ENCODE peak calls at places on chromosomes 3 and 15, in six cellular contexts. A is ovary, H is lower leg skin, C is dorsolateral prefrontal cortex, Y is kidney epithelial cell, M is H1. K is an unnamed sample.

GRCh38 chr3:190338717-190339116 is 16.5 kb upstream of the CLDN1 start:
- DNase-seq in M (no peak), C (no peak), H (no peak), A (no peak), Y (no peak), K (no peak)

GRCh38 chr3:60000311-60001105 is 950.7 kb upstream of the CFAP20DC start:
- DNase-seq in A (no peak), Y (no peak), M (no peak), C (no peak), H (no peak), K (no peak)

GRCh38 chr3:53800507-53800906 is 45.7 kb downstream of the CHDH start:
- DNase-seq in A (no peak), H (no peak), Y (no peak), C (no peak), M (no peak), K (no peak)

GRCh38 chr3:184140436-184140835 is 5.3 kb downstream of the EIF2B5 start:
- DNase-seq in M (no peak), H (no peak), C (no peak), A (no peak), Y (no peak), K (no peak)

GRCh38 chr15:87672309-87672897 is 584.1 kb downstream of the NTRK3 start:
- DNase-seq in M (peak; percentile 13), A (no peak), Y (no peak), C (no peak), H (no peak), K (no peak)

GRCh38 chr15:48112242-48112641 is 8.5 kb upstream of the SLC24A5 start:
- DNase-seq in H (no peak), M (peak; percentile 29), A (no peak), C (no peak), Y (no peak), K (no peak)

GRCh38 chr3:160956785-160957184 is 148.4 kb downstream of the B3GALNT1 start:
- DNase-seq in M (no peak), H (no peak), A (no peak), C (no peak), Y (no peak), K (no peak)

GRCh38 chr3:194572131-194572789 is 61.0 kb downstream of the TMEM44 start:
- DNase-seq in Y (peak; percentile 92), C (no peak), M (no peak), H (peak; percentile 94), A (no peak), K (no peak)

GRCh38 chr3:138458774-138459499 is 24.5 kb downstream of the ESYT3 start:
- DNase-seq in Y (no peak), M (no peak), H (peak; percentile 68), C (no peak), A (peak; percentile 9), K (no peak)

GRCh38 chr15:75718326-75718725 is 5.7 kb upstream of the CSPG4 start:
- DNase-seq in H (no peak), A (no peak), M (no peak), C (no peak), Y (no peak), K (no peak)

GRCh38 chr3:136194409-136195257 is 1.5 kb downstream of the MSL2 start:
- DNase-seq in C (no peak), H (no peak), M (no peak), Y (no peak), A (peak; percentile 46), K (no peak)

GRCh38 chr15:74319596-74320357 is 47.7 kb downstream of the CYP11A1 start:
- DNase-seq in H (no peak), A (peak; percentile 67), Y (no peak), C (no peak), M (no peak), K (no peak)

GRCh38 chr3:172104471-172105072 is 65.2 kb downstream of the FNDC3B start:
- DNase-seq in A (no peak), H (no peak), Y (peak; percentile 70), M (no peak), C (no peak), K (no peak)

GRCh38 chr15:78881681-78882080 is 9.0 kb downstream of the MORF4L1 start:
- DNase-seq in A (no peak), H (no peak), C (no peak), M (no peak), Y (no peak), K (no peak)

GRCh38 chr15:97904196-97904572 is 56.3 kb upstream of the ARRDC4 start:
- DNase-seq in H (peak; percentile 91), A (peak; percentile 86), C (peak; percentile 52), M (peak; percentile 70), Y (peak; percentile 10), K (peak; percentile 61)

GRCh38 chr15:101066501-101067408 is 147.6 kb downstream of the LRRK1 start:
- DNase-seq in Y (no peak), M (no peak), H (no peak), C (peak; percentile 12), A (no peak), K (no peak)

GRCh38 chr3:10011644-10012043 is 14.6 kb upstream of the FANCD2 start:
- DNase-seq in C (no peak), A (no peak), Y (no peak), M (no peak), H (no peak), K (no peak)

GRCh38 chr3:69872783-69873378 is 126.7 kb upstream of the SAMMSON start:
- DNase-seq in H (no peak), Y (no peak), M (no peak), A (no peak), C (no peak), K (no peak)

GRCh38 chr3:173037840-173038483 is 103.1 kb downstream of the SPATA16 start:
- DNase-seq in H (no peak), A (no peak), C (no peak), M (no peak), Y (no peak), K (no peak)

GRCh38 chr3:31412832-31413231 is 119.9 kb upstream of the STT3B start:
- DNase-seq in C (no peak), A (no peak), H (no peak), M (no peak), Y (no peak), K (no peak)

GRCh38 chr3:128329491-128330300 is 137.0 kb downstream of the DNAJB8 start:
- DNase-seq in Y (no peak), M (no peak), C (no peak), A (no peak), H (peak; percentile 76), K (no peak)

GRCh38 chr15:96462768-96463167 is 132.3 kb downstream of the NR2F2 start:
- DNase-seq in M (no peak), H (no peak), A (no peak), Y (no peak), C (no peak), K (no peak)

GRCh38 chr15:41989573-41990242 is 17.4 kb upstream of the EHD4 start:
- DNase-seq in C (peak; percentile 83), M (peak; percentile 70), H (peak; percentile 96), Y (no peak), A (peak; percentile 91), K (peak; percentile 71)

GRCh38 chr15:38130739-38131498 is 121.7 kb upstream of the SPRED1 start:
- DNase-seq in M (no peak), A (peak; percentile 89), H (peak; percentile 96), C (no peak), Y (peak; percentile 69), K (peak; percentile 58)

GRCh38 chr3:13138566-13139145 is 65.4 kb upstream of the IQSEC1 start:
- DNase-seq in A (peak; percentile 2), Y (no peak), H (peak; percentile 52), C (no peak), M (no peak), K (no peak)

GRCh38 chr3:129855454-129856419 is 37.8 kb downstream of the TMCC1 start:
- DNase-seq in Y (no peak), M (no peak), A (no peak), C (no peak), H (no peak), K (no peak)

GRCh38 chr3:100972293-100972692 is 20.9 kb downstream of the ABI3BP start:
- DNase-seq in H (no peak), Y (no peak), M (no peak), C (no peak), A (no peak), K (no peak)

GRCh38 chr3:170989100-170989648 is 37.3 kb downstream of the SLC2A2 start:
- DNase-seq in M (no peak), A (no peak), H (no peak), C (no peak), Y (no peak), K (no peak)

GRCh38 chr3:43693594-43693993 is 2.9 kb downstream of the ABHD5 start:
- DNase-seq in M (no peak), H (no peak), Y (no peak), C (no peak), A (no peak), K (no peak)

GRCh38 chr3:22900296-22900695 is 302.8 kb upstream of the UBE2E2 start:
- DNase-seq in H (no peak), Y (no peak), A (no peak), M (no peak), C (no peak), K (no peak)
- H3K4me3 ChIP-seq in H (no peak overlapping the region), Y (no peak overlapping the region), A (no peak overlapping the region), M (no peak overlapping the region), C (no peak overlapping the region), K (no peak overlapping the region)

GRCh38 chr3:178434206-178434805 is 101.9 kb upstream of the KCNMB2 start:
- DNase-seq in M (no peak), C (no peak), H (no peak), Y (no peak), A (no peak), K (no peak)
- TF ChIP-seq CTCF in M (peak; percentile 18), C (peak; percentile 64), H (no peak), Y (peak; percentile 27), A (no peak), K (no peak)

GRCh38 chr3:87949879-87950208 is 109.0 kb downstream of the CGGBP1 start:
- DNase-seq in Y (no peak), A (no peak), C (no peak), H (no peak), M (no peak), K (no peak)

DNA sequence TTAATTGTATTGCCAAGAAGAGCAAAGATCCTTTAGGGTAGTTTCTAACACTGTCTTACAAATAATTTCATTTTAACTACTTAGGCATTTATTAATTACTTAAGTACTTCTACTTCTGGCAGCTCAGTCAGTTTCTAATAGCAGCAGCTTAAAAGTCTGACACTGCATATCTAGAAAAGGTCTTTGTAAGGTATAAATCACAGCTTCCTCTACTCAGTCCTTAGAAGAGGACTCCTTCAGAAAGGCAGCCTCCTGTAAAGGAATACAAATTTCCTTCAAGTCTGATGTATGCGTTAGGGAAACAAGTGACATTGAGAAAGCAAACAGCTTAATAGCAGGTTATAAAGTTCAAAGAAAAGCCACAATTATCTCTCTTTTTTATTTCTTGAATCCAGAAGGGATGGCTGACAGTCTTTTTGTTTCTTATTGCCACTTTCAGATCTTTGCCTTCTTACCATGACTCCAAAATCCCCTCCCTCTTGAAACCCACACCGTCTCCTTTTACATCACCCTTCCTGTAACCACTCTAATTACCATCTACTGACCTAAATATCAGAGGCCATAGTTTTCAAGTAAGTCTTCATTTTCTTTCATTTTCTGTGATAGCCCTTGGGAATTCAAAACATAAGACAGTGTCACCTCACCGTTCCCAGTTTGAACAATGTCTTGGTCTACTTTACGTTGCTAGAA is 109.5 kb downstream of the CGGBP1 start:
- DNase-seq in A (no peak), H (no peak), Y (no peak), C (no peak), M (no peak), K (no peak)
- H3K4me3 ChIP-seq in A (no peak overlapping the region), H (no peak overlapping the region), Y (no peak overlapping the region), C (no peak overlapping the region), M (no peak overlapping the region), K (no peak overlapping the region)

DNA sequence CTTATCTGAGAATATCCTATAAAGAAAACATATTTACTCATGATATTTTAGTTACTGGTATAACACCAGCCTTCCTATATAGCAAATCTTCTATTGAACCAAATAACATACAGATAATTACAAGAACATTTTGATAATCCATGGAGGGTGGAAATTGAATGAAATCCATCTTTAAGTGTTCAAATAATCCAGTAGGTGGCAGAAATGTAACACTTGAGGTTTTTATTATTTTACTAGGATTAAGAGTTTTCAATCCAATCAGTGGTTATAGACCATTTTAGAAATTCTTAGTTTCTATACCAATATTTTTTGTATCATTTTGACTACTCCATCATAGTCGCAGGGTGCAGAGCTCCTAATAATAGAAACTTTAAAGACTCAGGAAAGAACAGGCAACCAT is 101.9 kb upstream of the KCNH8 start:
- DNase-seq in C (no peak), H (no peak), A (no peak), M (no peak), Y (no peak), K (no peak)
- TF ChIP-seq CTCF in C (peak; percentile 46), H (no peak), A (no peak), M (no peak), Y (no peak), K (no peak)